ENCODE peak calls at places on chromosomes 11 and 22, in six cellular contexts. I is astrocyte of the spinal cord; T is stimulated activated CD4-positive, alpha-beta T cell treated with anti-CD3 and anti-CD28 coated beads, Interleukin-4, amount 100 ng/mL, for 1 hour; D is GM10248; F is substantia nigra; O is NCI-H2081. W is an unnamed sample.

GRCh38 chr11:7597620-7598019 is 75.7 kb downstream of the CYB5R2 start:
- DNase-seq in T (no peak), F (no peak), O (no peak), I (no peak), D (no peak), W (no peak)

GRCh38 chr11:95764267-95764898 is 25.2 kb downstream of the FAM76B start:
- DNase-seq in I (peak), T (no peak), D (peak), O (peak), F (no peak), W (peak)

GRCh38 chr22:19831016-19831415 is 23.7 kb downstream of the GNB1L start:
- DNase-seq in T (no peak), F (no peak), I (no peak), D (no peak), O (no peak), W (no peak)

GRCh38 chr11:117121176-117121575 is 22.9 kb upstream of the PAFAH1B2 start:
- DNase-seq in O (no peak), F (no peak), T (no peak), I (no peak), D (no peak), W (no peak)

GRCh38 chr11:118406599-118407166 is 5.3 kb downstream of the ATP5MG start:
- DNase-seq in F (no peak), D (no peak), O (peak), T (no peak), I (peak), W (no peak)

GRCh38 chr11:128796275-128796674 is 70.8 kb downstream of the KCNJ1 start:
- DNase-seq in I (peak), F (no peak), O (no peak), D (peak), T (no peak), W (no peak)

GRCh38 chr11:66683877-66684276 is 6.2 kb upstream of the RBM4B start:
- DNase-seq in T (no peak), I (no peak), F (no peak), O (no peak), D (no peak), W (no peak)

GRCh38 chr22:27605390-27605789 is 196.2 kb downstream of the MN1 start:
- DNase-seq in O (no peak), F (no peak), I (no peak), D (no peak), T (no peak), W (no peak)

GRCh38 chr11:120789391-120789790 is 234.5 kb upstream of the TBCEL start:
- DNase-seq in I (no peak), O (no peak), D (no peak), T (no peak), F (no peak), W (no peak)

GRCh38 chr11:130159657-130160459 is at the start of gene ST14:
- DNase-seq in I (no peak), F (no peak), D (peak), T (no peak), O (peak), W (no peak)

GRCh38 chr22:35549338-35549737 is 8.7 kb downstream of the RASD2 start:
- DNase-seq in T (no peak), I (no peak), F (peak), D (no peak), O (peak), W (no peak)

GRCh38 chr22:40922484-40923303 is 28.5 kb upstream of the RBX1 start:
- DNase-seq in D (peak), F (no peak), I (peak), O (peak), T (no peak), W (peak)